ENCODE peak calls at places on chromosomes 4 and X, in four cellular contexts. M is H1, D is GM23248, Z is fibroblast of lung. G is an unnamed sample.

GRCh38 chrX:23514082-23514481 is 153.2 kb upstream of the PRDX4 start:
- DNase-seq in D (no peak), Z (no peak), M (no peak), G (no peak)

GRCh38 chrX:42869659-42870476 is 91.9 kb upstream of the PPP1R2C start:
- DNase-seq in M (no peak), Z (no peak), D (no peak), G (no peak)

GRCh38 chrX:139936259-139936658 is 3.4 kb upstream of the ATP11C start:
- DNase-seq in M (no peak), Z (no peak), D (no peak), G (no peak)

GRCh38 chr4:71540749-71541269 is 202.0 kb downstream of the SLC4A4 start:
- DNase-seq in D (peak; percentile 13), M (no peak), Z (no peak), G (no peak)

GRCh38 chr4:41541697-41542096 is 3.7 kb downstream of the LIMCH1 start:
- DNase-seq in Z (peak; percentile 18), M (no peak), D (peak; percentile 33), G (no peak)

GRCh38 chr4:151322565-151322964 is 2.8 kb downstream of the SH3D19 start:
- DNase-seq in D (peak; percentile 50), M (no peak), Z (peak; percentile 30), G (no peak)

GRCh38 chr4:95535180-95535579 is 13.6 kb downstream of the UNC5C start:
- DNase-seq in D (no peak), M (no peak), Z (no peak), G (no peak)

GRCh38 chr4:38050560-38051350 is 90.6 kb downstream of the PTTG2 start:
- DNase-seq in Z (peak; percentile 45), M (no peak), D (peak; percentile 9), G (peak; percentile 87)

GRCh38 chr4:40662962-40663604 is 33.4 kb upstream of the RBM47 start:
- DNase-seq in M (no peak), D (peak; percentile 91), Z (peak; percentile 89), G (peak; percentile 32)

GRCh38 chrX:103831803-103832544 is at the start of gene RAB9B:
- DNase-seq in M (no peak), D (peak; percentile 53), Z (peak; percentile 42), G (peak; percentile 41)

GRCh38 chrX:1592128-1592862 is 891 bp downstream of the AKAP17A start:
- DNase-seq in D (peak; percentile 55), Z (peak; percentile 22), M (no peak), G (peak; percentile 52)

GRCh38 chr4:105059337-105059736 is 87.3 kb upstream of the TET2 start:
- DNase-seq in Z (peak; percentile 30), D (no peak), M (no peak), G (no peak)

GRCh38 chrX:29143356-29143755 is 556.1 kb downstream of the IL1RAPL1 start:
- DNase-seq in D (peak; percentile 3), M (no peak), Z (peak; percentile 60), G (no peak)

GRCh38 chrX:78945186-78945912 is at the start of gene P2RY10:
- DNase-seq in M (no peak), D (no peak), Z (no peak), G (no peak)

GRCh38 chr4:83208776-83209365 is 75.7 kb downstream of the COQ2 start:
- DNase-seq in D (peak; percentile 66), M (no peak), Z (no peak), G (no peak)

GRCh38 chr4:139419388-139419914 is 34.5 kb upstream of the RAB33B start:
- DNase-seq in Z (peak; percentile 95), D (peak; percentile 72), M (no peak), G (peak; percentile 99)

DNA sequence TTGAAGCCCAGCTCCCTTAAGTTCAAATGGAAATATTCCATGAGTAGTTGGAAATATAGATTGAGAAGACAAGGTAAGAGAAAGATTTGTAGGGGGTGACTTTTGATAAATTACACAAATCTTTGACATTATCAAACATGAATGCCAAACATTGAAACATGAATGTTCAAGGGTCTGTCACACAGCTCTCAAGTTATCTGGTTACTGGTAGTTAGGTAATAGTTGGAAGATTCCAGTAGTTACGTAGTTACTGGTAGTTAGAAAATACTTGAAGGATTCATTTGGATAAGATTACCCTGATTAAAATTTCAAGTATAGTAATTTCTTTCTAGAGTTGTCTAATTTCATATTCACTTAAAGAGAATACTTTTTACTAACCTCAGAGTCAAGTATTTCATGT is 20.7 kb downstream of the KIAA0232 start:
- DNase-seq in M (no peak), Z (no peak), D (no peak), G (no peak)
- H2AFZ ChIP-seq in M (no peak overlapping the region), Z (no peak overlapping the region), D (no peak overlapping the region), G (no peak overlapping the region)

GRCh38 chr4:148441986-148442829 is at the start of gene NR3C2:
- DNase-seq in Z (peak; percentile 97), M (peak; percentile 97), D (peak; percentile 98), G (peak; percentile 99)
- TF ChIP-seq EZH2 in Z (no peak), M (no peak), D (peak; percentile 28), G (no peak)

GRCh38 chrX:73916931-73917657 is 354.1 kb downstream of the CHIC1 start:
- DNase-seq in M (peak; percentile 2), D (peak; percentile 82), Z (peak; percentile 97), G (peak; percentile 90)

GRCh38 chrX:73913580-73913979 is 350.6 kb downstream of the CHIC1 start:
- DNase-seq in D (no peak), Z (peak; percentile 53), M (no peak), G (peak; percentile 79)

GRCh38 chrX:73916489-73916888 is 353.5 kb downstream of the CHIC1 start:
- DNase-seq in Z (no peak), D (no peak), M (no peak), G (no peak)
- H2AFZ ChIP-seq in Z (no peak overlapping the region), D (peak overlapping the region; percentile 74), M (no peak overlapping the region), G (no peak overlapping the region)

GRCh38 chrX:9786839-9787635 is 808 bp downstream of the SHROOM2 start:
- DNase-seq in M (no peak), D (no peak), Z (no peak), G (peak; percentile 49)
- TF ChIP-seq EZH2 in M (no peak), D (peak; percentile 63), Z (no peak), G (no peak)

GRCh38 chr4:89682808-89683207 is 154.2 kb downstream of the SNCA start:
- DNase-seq in D (no peak), Z (no peak), M (no peak), G (no peak)

GRCh38 chr4:89681671-89682070 is 155.3 kb downstream of the SNCA start:
- DNase-seq in M (no peak), D (no peak), Z (no peak), G (no peak)

GRCh38 chr4:89684536-89684935 is 152.4 kb downstream of the SNCA start:
- DNase-seq in D (no peak), Z (no peak), M (no peak), G (no peak)

GRCh38 chr4:89685277-89685676 is 151.7 kb downstream of the SNCA start:
- DNase-seq in Z (no peak), M (no peak), D (no peak), G (no peak)

GRCh38 chr4:89681219-89681618 is 155.7 kb downstream of the SNCA start:
- DNase-seq in M (peak; percentile 53), Z (no peak), D (no peak), G (no peak)
- H2AFZ ChIP-seq in M (peak overlapping the region; percentile 28), Z (no peak overlapping the region), D (no peak overlapping the region), G (no peak overlapping the region)

GRCh38 chr4:108155373-108155772 is 13.4 kb downstream of the LEF1 start:
- DNase-seq in Z (peak; percentile 43), D (no peak), M (no peak), G (no peak)
- TF ChIP-seq EZH2 in Z (no peak), D (no peak), M (no peak), G (no peak)

DNA sequence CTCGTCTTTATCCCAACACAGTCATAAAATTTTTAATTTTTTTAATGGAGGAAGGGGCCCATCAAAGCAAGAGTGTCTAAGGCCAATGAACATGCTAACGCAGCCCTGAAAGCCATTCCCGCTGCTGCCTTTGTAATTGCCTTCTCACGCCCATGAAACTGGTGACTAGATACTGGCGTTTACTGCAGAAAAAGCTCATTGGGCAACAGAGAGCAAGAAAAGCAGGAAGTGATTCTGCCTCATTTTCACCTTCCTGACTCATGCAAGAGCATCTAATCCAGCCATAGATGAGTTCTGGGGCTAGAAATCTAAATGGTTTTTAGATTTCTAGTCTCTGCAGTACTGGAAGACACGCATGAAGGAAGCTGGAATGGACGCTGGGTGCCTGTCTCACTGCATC is 72.5 kb downstream of the ANXA3 start:
- DNase-seq in Z (no peak), M (no peak), D (peak; percentile 11), G (no peak)
- H2AFZ ChIP-seq in Z (no peak overlapping the region), M (peak overlapping the region; percentile 78), D (no peak overlapping the region), G (no peak overlapping the region)

GRCh38 chr4:133150643-133151300 is 1.7 kb downstream of the PCDH10 start:
- DNase-seq in M (no peak), D (peak; percentile 4), Z (peak; percentile 53), G (peak; percentile 58)
- TF ChIP-seq EZH2 in M (peak; percentile 63), D (no peak), Z (no peak), G (no peak)

G was measured in endothelial cell of umbilical vein.